ENCODE peak calls at places on chromosome 7, in six cellular contexts. X, M, R, N, I and D are unnamed samples.

GRCh38 chr7:46145412-46145811 is 224.3 kb upstream of the IGFBP3 start:
- DNase-seq in X (peak; percentile 96), M (peak; percentile 98), R (no peak), N (no peak), I (no peak), D (no peak)

GRCh38 chr7:22765609-22766008 is 38.6 kb downstream of the IL6 start:
- DNase-seq in X (no peak), M (no peak), R (no peak), N (no peak), I (no peak), D (no peak)

GRCh38 chr7:90597527-90597871 is 1.4 kb downstream of the CDK14 start:
- DNase-seq in X (no peak), M (no peak), R (no peak), N (no peak), I (no peak), D (no peak)

GRCh38 chr7:79979437-79979836 is 155.2 kb upstream of the GNAI1 start:
- DNase-seq in X (peak; percentile 83), M (peak; percentile 54), R (no peak), N (no peak), I (no peak), D (no peak)

GRCh38 chr7:112154690-112155089 is 51.5 kb downstream of the DOCK4 start:
- DNase-seq in X (no peak), M (no peak), R (no peak), N (no peak), I (no peak), D (no peak)

GRCh38 chr7:143354376-143354775 is 8.1 kb downstream of the FAM131B start:
- DNase-seq in X (no peak), M (no peak), R (no peak), N (no peak), I (no peak), D (no peak)

GRCh38 chr7:40232242-40232929 is 97.6 kb downstream of the SUGCT start:
- DNase-seq in X (peak; percentile 54), M (peak; percentile 88), R (peak; percentile 2), N (peak; percentile 29), I (no peak), D (peak; percentile 70)

GRCh38 chr7:44966731-44967538 is 11.9 kb downstream of the MYO1G start:
- DNase-seq in X (no peak), M (no peak), R (peak; percentile 39), N (no peak), I (no peak), D (peak; percentile 22)

GRCh38 chr7:149773446-149774236 is at the start of gene ZNF467:
- DNase-seq in X (no peak), M (peak; percentile 80), R (no peak), N (peak; percentile 53), I (no peak), D (peak; percentile 48)

GRCh38 chr7:1804310-1804709 is 134.2 kb downstream of the ELFN1 start:
- DNase-seq in X (no peak), M (no peak), R (no peak), N (no peak), I (no peak), D (no peak)

GRCh38 chr7:154947604-154948003 is 55.3 kb downstream of the PAXIP1 start:
- DNase-seq in X (no peak), M (no peak), R (no peak), N (no peak), I (no peak), D (no peak)

GRCh38 chr7:125643302-125643701 is 713.7 kb upstream of the POT1 start:
- DNase-seq in X (no peak), M (no peak), R (no peak), N (no peak), I (no peak), D (no peak)

GRCh38 chr7:149844445-149844844 is 6.3 kb downstream of the ZNF862 start:
- DNase-seq in X (no peak), M (no peak), R (no peak), N (no peak), I (no peak), D (no peak)

GRCh38 chr7:116165717-116166116 is 44.6 kb upstream of the TES start:
- DNase-seq in X (no peak), M (no peak), R (no peak), N (no peak), I (no peak), D (peak; percentile 27)

GRCh38 chr7:138538518-138538917 is 78.5 kb downstream of the TRIM24 start:
- DNase-seq in X (no peak), M (peak; percentile 83), R (no peak), N (no peak), I (no peak), D (no peak)

GRCh38 chr7:74292757-74293576 is 3.8 kb downstream of the CLIP2 start:
- DNase-seq in X (no peak), M (no peak), R (no peak), N (no peak), I (no peak), D (peak; percentile 94)

GRCh38 chr7:82572195-82572880 is 128.8 kb upstream of the CACNA2D1 start:
- DNase-seq in X (peak; percentile 76), M (peak; percentile 93), R (peak; percentile 23), N (peak; percentile 86), I (no peak), D (peak; percentile 87)

GRCh38 chr7:64613653-64614052 is 50.8 kb upstream of the ZNF680 start:
- DNase-seq in X (no peak), M (no peak), R (no peak), N (no peak), I (no peak), D (no peak)

GRCh38 chr7:155763721-155764431 is 48.4 kb downstream of the SHH start:
- DNase-seq in X (peak; percentile 65), M (peak; percentile 50), R (no peak), N (peak; percentile 33), I (peak; percentile 53), D (peak; percentile 36)